ENCODE peak calls at places on chromosome 16, in four cellular contexts. M, W, U and D are unnamed samples.
A peak's percentile ranks its signal among the peaks of the same experiment; 100 is the strongest.

GRCh38 chr16:53821957-53822625 is 118.1 kb downstream of the FTO start:
- DNase-seq in W (no peak), M (peak; percentile 91), U (no peak), D (no peak)

GRCh38 chr16:2874584-2875362 is 8.2 kb upstream of the FLYWCH2 start:
- DNase-seq in U (peak; percentile 74), M (peak; percentile 59), W (peak; percentile 87), D (peak; percentile 93)

GRCh38 chr16:89363621-89364393 is 126.6 kb downstream of the ANKRD11 start:
- DNase-seq in W (peak; percentile 72), M (peak; percentile 88), U (no peak), D (peak; percentile 71)

GRCh38 chr16:57529324-57530103 is 6.9 kb downstream of the CCDC102A start:
- DNase-seq in U (no peak), M (no peak), W (peak; percentile 49), D (no peak)

GRCh38 chr16:8572919-8573724 is 17.2 kb downstream of the TMEM114 start:
- DNase-seq in M (peak; percentile 30), W (no peak), U (no peak), D (no peak)

GRCh38 chr16:88430185-88430523 is 22.9 kb upstream of the ZFPM1 start:
- DNase-seq in U (no peak), W (no peak), M (no peak), D (no peak)

GRCh38 chr16:28491080-28491969 is 549 bp downstream of the CLN3 start:
- DNase-seq in W (peak; percentile 70), U (peak; percentile 21), M (no peak), D (no peak)

GRCh38 chr16:57069053-57069452 is 23.3 kb upstream of the CPNE2 start:
- DNase-seq in W (no peak), U (no peak), M (no peak), D (no peak)

GRCh38 chr16:74075393-74075792 is 221.2 kb upstream of the PSMD7 start:
- DNase-seq in M (no peak), U (no peak), W (no peak), D (no peak)

GRCh38 chr16:75471723-75472634 is 7.5 kb upstream of the TMEM170A start:
- DNase-seq in U (peak; percentile 67), M (peak; percentile 44), W (peak; percentile 82), D (no peak)

GRCh38 chr16:54289242-54290051 is 2.9 kb upstream of the IRX3 start:
- DNase-seq in W (no peak), U (no peak), M (no peak), D (no peak)

GRCh38 chr16:81928975-81929374 is 82.3 kb downstream of the SDR42E1 start:
- DNase-seq in W (no peak), U (peak; percentile 79), M (no peak), D (no peak)

GRCh38 chr16:48535831-48536599 is 74.0 kb downstream of the N4BP1 start:
- DNase-seq in M (peak; percentile 26), U (peak; percentile 82), W (peak; percentile 54), D (peak; percentile 87)

GRCh38 chr16:12311309-12311708 is 334.8 kb downstream of the SNX29 start:
- DNase-seq in M (no peak), U (no peak), W (no peak), D (no peak)

GRCh38 chr16:85086347-85087291 is 25.7 kb downstream of the CIBAR2 start:
- DNase-seq in U (peak; percentile 57), M (peak; percentile 43), W (peak; percentile 90), D (peak; percentile 87)

GRCh38 chr16:9706217-9706616 is 476.0 kb downstream of the GRIN2A start:
- DNase-seq in U (no peak), M (peak; percentile 91), W (no peak), D (no peak)

GRCh38 chr16:57315401-57315800 is 30.9 kb upstream of the PLLP start:
- DNase-seq in U (no peak), M (no peak), W (no peak), D (no peak)

DNA sequence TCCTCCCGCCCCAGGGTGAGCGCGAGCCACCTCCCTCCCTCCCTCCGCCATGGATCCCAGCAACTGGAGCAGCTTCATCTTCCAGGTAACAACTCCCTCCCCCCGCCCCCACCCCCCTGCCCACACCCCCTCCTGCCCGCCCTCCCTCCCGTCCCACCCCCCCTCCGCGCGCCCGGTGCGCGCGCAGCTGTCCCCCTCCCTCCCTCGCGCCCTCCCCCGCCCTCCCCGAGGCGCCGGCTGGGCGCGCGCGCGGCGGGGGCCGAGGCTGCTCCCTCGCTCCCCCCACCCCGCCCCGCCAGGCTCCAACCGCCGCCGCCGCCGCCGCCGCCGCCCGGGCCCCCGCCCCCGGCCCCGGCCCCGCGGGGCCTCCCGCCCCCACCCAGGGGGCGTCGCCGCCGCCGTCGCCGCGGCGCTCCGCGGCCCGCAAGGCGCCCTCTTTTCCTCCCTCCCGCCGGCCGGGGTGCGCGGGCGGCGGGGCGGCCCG is at the start of gene MAZ:
- DNase-seq in W (peak; percentile 86), U (no peak), M (no peak), D (no peak)
- H3K4me1 ChIP-seq in W (peaks cover 4% of the 10 kb centered on the region), U (peaks cover 23% of the 10 kb centered on the region), M (peaks cover 20% of the 10 kb centered on the region), D (no peaks in the 10 kb centered on the region)

GRCh38 chr16:4924593-4925378 is 12.2 kb downstream of the PPL start:
- DNase-seq in M (no peak), W (peak; percentile 66), U (peak; percentile 73), D (no peak)
- H3K4me3 ChIP-seq in M (no peak overlapping the region), W (no peak overlapping the region), U (no peak overlapping the region), D (no peak overlapping the region)

GRCh38 chr16:686459-687260 is 2.5 kb upstream of the JMJD8 start:
- DNase-seq in M (no peak), W (no peak), U (no peak), D (no peak)
- H3K4me1 ChIP-seq in M (peaks cover 14% of the 10 kb centered on the region), W (no peaks in the 10 kb centered on the region), U (peaks cover 23% of the 10 kb centered on the region), D (no peaks in the 10 kb centered on the region)

GRCh38 chr16:47308601-47309000 is 152.3 kb downstream of the ITFG1 start:
- DNase-seq in W (no peak), M (no peak), U (no peak), D (no peak)

GRCh38 chr16:47310792-47311211 is 150.1 kb downstream of the ITFG1 start:
- DNase-seq in M (no peak), W (no peak), U (no peak), D (no peak)

GRCh38 chr16:47316686-47317085 is 144.2 kb downstream of the ITFG1 start:
- DNase-seq in U (no peak), W (no peak), M (no peak), D (no peak)

GRCh38 chr16:47309581-47310312 is 151.1 kb downstream of the ITFG1 start:
- DNase-seq in U (no peak), M (peak; percentile 11), W (no peak), D (no peak)

GRCh38 chr16:47311738-47312505 is 148.9 kb downstream of the ITFG1 start:
- DNase-seq in W (no peak), U (no peak), M (peak; percentile 66), D (no peak)
- H3K4me3 ChIP-seq in W (no peak overlapping the region), U (no peak overlapping the region), M (no peak overlapping the region), D (no peak overlapping the region)

DNA sequence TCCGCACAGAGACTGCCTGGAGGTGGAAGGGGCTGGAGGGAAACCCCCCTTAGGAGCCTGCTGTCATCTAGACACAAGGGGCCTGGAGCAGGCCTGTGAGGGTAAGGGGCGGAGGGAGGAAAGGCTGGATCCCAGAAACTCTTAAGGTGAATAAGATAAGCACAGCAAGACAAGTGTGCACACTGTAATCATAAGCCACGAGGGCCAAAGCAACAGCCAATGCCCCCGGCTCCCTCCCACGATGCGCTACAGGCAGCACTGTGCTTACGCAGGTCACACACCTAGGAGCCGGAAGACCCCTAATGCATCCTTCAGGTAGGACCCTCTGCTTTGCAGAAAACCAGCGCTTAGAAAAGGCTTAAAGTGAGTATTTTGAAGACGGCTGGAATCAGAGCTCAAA is 24.6 kb downstream of the ZFHX3 start:
- DNase-seq in M (no peak), U (no peak), W (peak; percentile 23), D (no peak)
- H3K4me1 ChIP-seq in M (peaks cover 38% of the 10 kb centered on the region), U (peaks cover 11% of the 10 kb centered on the region), W (no peaks in the 10 kb centered on the region), D (peaks cover 8% of the 10 kb centered on the region)

DNA sequence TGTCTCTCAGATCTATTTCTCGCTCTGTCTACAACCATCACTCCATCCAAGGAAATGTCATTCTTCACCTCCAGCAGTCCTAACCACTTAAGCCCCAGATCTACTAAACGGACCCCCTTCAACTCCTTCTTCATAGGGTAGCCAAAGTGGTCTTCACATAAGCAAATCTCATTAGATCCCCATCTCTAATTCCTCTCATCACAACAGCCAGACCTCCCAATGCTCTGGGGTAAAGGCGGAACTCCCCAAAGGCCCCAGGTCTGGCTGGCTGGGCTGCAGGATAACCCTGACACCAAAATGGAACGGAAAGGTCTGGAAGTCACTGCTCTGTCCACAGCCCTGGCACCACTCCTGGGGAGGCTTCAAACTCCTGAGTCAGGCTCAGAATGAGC is 11.1 kb downstream of the ST3GAL2 start:
- DNase-seq in U (no peak), M (no peak), W (no peak), D (no peak)
- H3K4me3 ChIP-seq in U (no peak overlapping the region), M (no peak overlapping the region), W (peak overlapping the region; percentile 7), D (no peak overlapping the region)

GRCh38 chr16:87212026-87212425 is 105.2 kb downstream of the C16orf95 start:
- DNase-seq in M (peak; percentile 72), W (no peak), U (no peak), D (no peak)
- H3K4me1 ChIP-seq in M (peaks cover 26% of the 10 kb centered on the region), W (no peaks in the 10 kb centered on the region), U (no peaks in the 10 kb centered on the region), D (no peaks in the 10 kb centered on the region)

GRCh38 chr16:67934306-67935095 is 2.1 kb downstream of the PSMB10 start:
- DNase-seq in U (no peak), M (no peak), W (no peak), D (no peak)
- H3K4me3 ChIP-seq in U (no peak overlapping the region), M (peak overlapping the region; percentile 75), W (peak overlapping the region; percentile 85), D (no peak overlapping the region)